ENCODE peak calls at places on chromosomes 12 and 14, in seven cellular contexts. I is uterus, G is right lobe of liver, S is heart left ventricle, R is body of pancreas, D is IMR-90, L is stomach. M is an unnamed sample. For H3K4me1, the result is how much of the 10 kb centered on the place peaks cover.

GRCh38 chr12:1591029-1591428 is 3.4 kb downstream of the FBXL14 start:
- DNase-seq in I (no peak), G (no peak), S (no peak), R (no peak), D (no peak), L (no peak), M (no peak)

GRCh38 chr12:123990512-123990911 is 17.5 kb downstream of the ZNF664 start:
- DNase-seq in I (peak), G (no peak), S (no peak), R (no peak), D (peak), L (no peak), M (no peak)

GRCh38 chr12:76871082-76871481 is 7.7 kb downstream of the CSRP2 start:
- DNase-seq in I (no peak), G (no peak), S (no peak), R (no peak), D (no peak), L (no peak), M (no peak)

GRCh38 chr12:108430245-108430644 is 84.8 kb upstream of the FICD start:
- DNase-seq in I (no peak), G (no peak), S (peak), R (no peak), D (peak), L (no peak), M (peak)

GRCh38 chr12:15608406-15608805 is 180.8 kb downstream of the EPS8 start:
- DNase-seq in I (no peak), G (no peak), S (no peak), R (no peak), D (no peak), L (no peak), M (no peak)

GRCh38 chr12:12333980-12334709 is 15.9 kb downstream of the MANSC1 start:
- DNase-seq in I (peak), G (peak), S (peak), R (peak), D (peak), L (peak), M (peak)

GRCh38 chr12:123101467-123102004 is 49.4 kb downstream of the PITPNM2 start:
- DNase-seq in I (no peak), G (no peak), S (no peak), R (no peak), D (no peak), L (no peak), M (no peak)

GRCh38 chr12:25718081-25718731 is 165.1 kb upstream of the LMNTD1 start:
- DNase-seq in I (no peak), G (no peak), S (no peak), R (no peak), D (no peak), L (no peak), M (no peak)

GRCh38 chr12:59578239-59578638 is 17.6 kb upstream of the SLC16A7 start:
- DNase-seq in I (no peak), G (no peak), S (no peak), R (no peak), D (no peak), L (no peak), M (no peak)

GRCh38 chr14:100156776-100157175 is 2.7 kb downstream of the DEGS2 start:
- DNase-seq in I (no peak), G (no peak), S (no peak), R (no peak), D (no peak), L (no peak), M (no peak)

GRCh38 chr12:43891856-43892574 is 56.1 kb downstream of the TMEM117 start:
- DNase-seq in I (no peak), G (no peak), S (no peak), R (no peak), D (peak), L (no peak), M (no peak)

GRCh38 chr12:132367401-132367851 is 38.0 kb upstream of the GALNT9 start:
- DNase-seq in I (no peak), G (peak), S (no peak), R (no peak), D (no peak), L (no peak), M (no peak)

GRCh38 chr14:94690486-94690885 is 78.3 kb downstream of the SERPINA3 start:
- DNase-seq in I (no peak), G (no peak), S (no peak), R (no peak), D (no peak), L (no peak), M (no peak)

GRCh38 chr12:94191023-94191422 is 42.6 kb downstream of the PLXNC1 start:
- DNase-seq in I (no peak), G (no peak), S (no peak), R (no peak), D (no peak), L (no peak), M (no peak)

GRCh38 chr12:57235012-57235727 is 5.7 kb downstream of the SHMT2 start:
- DNase-seq in I (peak), G (peak), S (peak), R (no peak), D (peak), L (peak), M (no peak)
- TF ChIP-seq POLR2A in I (no peak), G (peak), S (peak), R (peak), D (no peak), L (no peak), M (no peak)

GRCh38 chr12:96215933-96216273 is 21.7 kb downstream of the ELK3 start:
- DNase-seq in I (no peak), G (no peak), S (no peak), R (no peak), D (no peak), L (no peak), M (no peak)

GRCh38 chr12:96221391-96221790 is 27.2 kb downstream of the ELK3 start:
- DNase-seq in I (no peak), G (no peak), S (no peak), R (no peak), D (no peak), L (no peak), M (no peak)

GRCh38 chr12:96220902-96221301 is 26.7 kb downstream of the ELK3 start:
- DNase-seq in I (no peak), G (no peak), S (peak), R (no peak), D (peak), L (no peak), M (peak)

GRCh38 chr12:96218989-96219678 is 25.0 kb downstream of the ELK3 start:
- DNase-seq in I (no peak), G (no peak), S (no peak), R (no peak), D (no peak), L (no peak), M (peak)

GRCh38 chr12:96219700-96220206 is 25.6 kb downstream of the ELK3 start:
- DNase-seq in I (no peak), G (no peak), S (no peak), R (no peak), D (peak), L (no peak), M (no peak)
- H3K4me3 ChIP-seq in I (no peak), G (no peak), S (no peak), R (no peak), D (no peak), L (no peak), M (no peak)

GRCh38 chr14:40129162-40129561 is 696.9 kb upstream of the FBXO33 start:
- DNase-seq in I (no peak), G (no peak), S (no peak), R (no peak), D (no peak), L (no peak), M (no peak)
- H3K4me1 ChIP-seq in I (under half), G (under half), S (under half), R (under half), D (under half), L (under half), M (under half)

GRCh38 chr12:113358381-113359132 is at the start of gene PLBD2:
- DNase-seq in I (peak), G (peak), S (peak), R (peak), D (peak), L (peak), M (peak)
- TF ChIP-seq POLR2A in I (peak), G (peak), S (peak), R (peak), D (peak), L (no peak), M (peak)